ENCODE peak calls at places on chromosomes 7 and 10, in six cellular contexts. G is NCI-H1092 treated with DMSO at 0.1 percent for 48 hours; B is activated effector memory CD4-positive, alpha-beta T cell treated with Interleukin-2 at 50 U/mL for 16 hours; O is NCI-H1417; E is GM13977; M is upper lobe of right lung. S is an unnamed sample.

GRCh38 chr10:110420401-110421193 is 77.1 kb upstream of the DUSP5 start:
- DNase-seq in B (no peak), O (peak), G (peak), M (no peak), E (no peak), S (no peak)

GRCh38 chr10:120456626-120457430 is at the start of gene PLPP4:
- DNase-seq in O (peak), B (no peak), G (no peak), E (peak), M (peak), S (no peak)

GRCh38 chr10:62760401-62760800 is 44.1 kb upstream of the ADO start:
- DNase-seq in E (no peak), M (no peak), B (no peak), G (no peak), O (no peak), S (no peak)

GRCh38 chr10:52300599-52301277 is 13.3 kb upstream of the DKK1 start:
- DNase-seq in O (no peak), B (no peak), G (no peak), M (no peak), E (no peak), S (no peak)

GRCh38 chr10:80357000-80357803 is 621 bp downstream of the DYDC2 start:
- DNase-seq in B (no peak), G (peak), E (no peak), M (no peak), O (peak), S (no peak)

GRCh38 chr7:4792537-4793126 is 17.2 kb downstream of the AP5Z1 start:
- DNase-seq in B (no peak), E (no peak), M (no peak), G (no peak), O (no peak), S (no peak)

GRCh38 chr10:62386401-62387320 is 12.5 kb downstream of the ZNF365 start:
- DNase-seq in O (no peak), M (no peak), B (no peak), G (no peak), E (no peak), S (no peak)

GRCh38 chr7:14793151-14793550 is 109.4 kb downstream of the DGKB start:
- DNase-seq in M (no peak), O (no peak), E (no peak), G (no peak), B (no peak), S (no peak)

GRCh38 chr7:36084485-36085091 is 68.5 kb upstream of the EEPD1 start:
- DNase-seq in G (peak), M (no peak), B (no peak), O (peak), E (no peak), S (no peak)

GRCh38 chr7:101200862-101201599 is at the start of gene MOGAT3:
- DNase-seq in M (no peak), E (no peak), B (no peak), O (no peak), G (no peak), S (no peak)

GRCh38 chr7:84291756-84292155 is 97.2 kb upstream of the SEMA3A start:
- DNase-seq in O (peak), E (no peak), M (no peak), G (peak), B (no peak), S (no peak)

GRCh38 chr10:70622541-70622940 is 20.0 kb upstream of the PRF1 start:
- DNase-seq in M (no peak), G (no peak), E (no peak), B (no peak), O (no peak), S (no peak)

GRCh38 chr7:28075674-28076358 is 104.8 kb downstream of the JAZF1 start:
- DNase-seq in B (no peak), E (no peak), M (no peak), O (peak), G (peak), S (no peak)

GRCh38 chr7:95950698-95951097 is 178.3 kb downstream of the DYNC1I1 start:
- DNase-seq in B (no peak), E (no peak), G (no peak), O (no peak), M (no peak), S (no peak)

GRCh38 chr7:16929146-16929762 is 47.5 kb upstream of the AGR3 start:
- DNase-seq in B (no peak), M (no peak), E (no peak), O (no peak), G (no peak), S (no peak)

GRCh38 chr7:23469961-23470250 is 385 bp downstream of the IGF2BP3 start:
- DNase-seq in M (no peak), G (no peak), E (no peak), O (peak), B (no peak), S (no peak)

GRCh38 chr10:28661035-28661434 is 16.3 kb upstream of the BAMBI start:
- DNase-seq in E (no peak), B (no peak), G (no peak), O (no peak), M (no peak), S (no peak)

GRCh38 chr10:28774051-28774995 is 97.0 kb downstream of the BAMBI start:
- DNase-seq in O (no peak), E (no peak), M (no peak), B (no peak), G (peak), S (no peak)